ENCODE peak calls at places on chromosomes 11 and 22, in five cellular contexts. One of them, this sample, is unnamed.
A peak's percentile ranks its signal among the peaks of the same experiment; 100 is the strongest.

GRCh38 chr22:36658900-36659299 is 44.7 kb downstream of the CACNG2 start:
- DNase-seq in HepG2: no peak
- DNase-seq in NT2/D1: no peak
- DNase-seq in HCT116: no peak
- DNase-seq in GM12878: no peak
- DNase-seq in this sample: no peak

GRCh38 chr11:85694385-85694980 is 8.5 kb upstream of the CCDC89 start:
- DNase-seq in HepG2: peak; percentile 20
- DNase-seq in NT2/D1: no peak
- DNase-seq in HCT116: peak; percentile 18
- DNase-seq in GM12878: no peak
- DNase-seq in this sample: peak; percentile 31

GRCh38 chr11:18012314-18012905 is 437 bp downstream of the SERGEF start:
- DNase-seq in HepG2: peak; percentile 45
- DNase-seq in NT2/D1: no peak
- DNase-seq in HCT116: no peak
- DNase-seq in GM12878: no peak
- DNase-seq in this sample: peak; percentile 57

GRCh38 chr11:86509579-86509978 is 134.9 kb downstream of the CCDC81 start:
- DNase-seq in HepG2: peak; percentile 37
- DNase-seq in NT2/D1: no peak
- DNase-seq in HCT116: no peak
- DNase-seq in GM12878: no peak
- DNase-seq in this sample: no peak

GRCh38 chr11:86408845-86409244 is 34.2 kb downstream of the CCDC81 start:
- DNase-seq in HepG2: no peak
- DNase-seq in NT2/D1: no peak
- DNase-seq in HCT116: no peak
- DNase-seq in GM12878: no peak
- DNase-seq in this sample: no peak

GRCh38 chr11:100297516-100297915 is 389.6 kb upstream of the ARHGAP42 start:
- DNase-seq in HepG2: no peak
- DNase-seq in NT2/D1: no peak
- DNase-seq in HCT116: no peak
- DNase-seq in GM12878: no peak
- DNase-seq in this sample: no peak

GRCh38 chr11:104830080-104830479 is 68.2 kb downstream of the CASP12 start:
- DNase-seq in HepG2: no peak
- DNase-seq in NT2/D1: no peak
- DNase-seq in HCT116: peak; percentile 1
- DNase-seq in GM12878: no peak
- DNase-seq in this sample: no peak

GRCh38 chr11:111469200-111469599 is 43.0 kb downstream of the BTG4 start:
- DNase-seq in HepG2: no peak
- DNase-seq in NT2/D1: no peak
- DNase-seq in HCT116: no peak
- DNase-seq in GM12878: no peak
- DNase-seq in this sample: no peak

GRCh38 chr11:119377961-119378667 is 3.4 kb downstream of the USP2 start:
- DNase-seq in HepG2: no peak
- DNase-seq in NT2/D1: no peak
- DNase-seq in HCT116: no peak
- DNase-seq in GM12878: no peak
- DNase-seq in this sample: peak; percentile 8

DNA sequence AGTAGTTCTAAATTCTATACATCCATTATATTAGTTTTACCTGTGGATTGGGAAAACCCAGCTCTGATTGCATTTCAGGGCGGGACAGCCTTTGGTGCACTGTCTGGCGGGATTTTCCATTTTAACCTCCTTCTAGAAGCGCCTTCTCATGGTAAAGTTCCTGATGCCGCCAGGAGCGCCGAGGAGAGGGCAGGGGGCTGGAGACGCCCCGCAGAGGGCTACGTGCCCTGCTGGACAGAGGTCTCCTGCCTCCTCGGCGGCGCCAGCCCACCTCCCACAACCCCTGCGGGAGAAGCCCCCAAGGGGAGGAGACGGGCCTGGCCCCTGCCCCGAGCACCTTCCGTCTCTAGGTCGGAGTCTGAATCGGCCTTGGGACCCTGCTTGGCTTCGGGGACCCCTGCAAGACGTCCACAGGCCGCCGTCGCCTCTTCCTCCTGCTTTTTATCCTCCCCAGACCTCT is 1.2 kb upstream of the P2RX6 start:
- DNase-seq in HepG2: no peak
- DNase-seq in NT2/D1: no peak
- DNase-seq in HCT116: no peak
- DNase-seq in GM12878: no peak
- DNase-seq in this sample: no peak
- TF ChIP-seq YY1 in HepG2: no peak
- TF ChIP-seq YY1 in NT2/D1: no peak
- TF ChIP-seq YY1 in HCT116: no peak
- TF ChIP-seq YY1 in GM12878: no peak
- TF ChIP-seq YY1 in this sample: no peak

GRCh38 chr11:116396332-116396731 is 376.5 kb downstream of the BUD13 start:
- DNase-seq in HepG2: no peak
- DNase-seq in NT2/D1: no peak
- DNase-seq in HCT116: no peak
- DNase-seq in GM12878: no peak
- DNase-seq in this sample: no peak
- TF ChIP-seq YY1 in HepG2: no peak
- TF ChIP-seq YY1 in NT2/D1: no peak
- TF ChIP-seq YY1 in HCT116: no peak
- TF ChIP-seq YY1 in GM12878: no peak
- TF ChIP-seq YY1 in this sample: no peak

GRCh38 chr11:44072757-44073658 is 6.9 kb downstream of the ACCS start:
- DNase-seq in HepG2: no peak
- DNase-seq in NT2/D1: no peak
- DNase-seq in HCT116: no peak
- DNase-seq in GM12878: no peak
- DNase-seq in this sample: no peak
- TF ChIP-seq YY1 in HepG2: no peak
- TF ChIP-seq YY1 in NT2/D1: no peak
- TF ChIP-seq YY1 in HCT116: no peak
- TF ChIP-seq YY1 in GM12878: no peak
- TF ChIP-seq YY1 in this sample: no peak

GRCh38 chr22:41449321-41449720 is 2.7 kb upstream of the TOB2 start:
- DNase-seq in HepG2: no peak
- DNase-seq in NT2/D1: no peak
- DNase-seq in HCT116: no peak
- DNase-seq in GM12878: no peak
- DNase-seq in this sample: no peak
- TF ChIP-seq YY1 in HepG2: no peak
- TF ChIP-seq YY1 in NT2/D1: no peak
- TF ChIP-seq YY1 in HCT116: no peak
- TF ChIP-seq YY1 in GM12878: no peak
- TF ChIP-seq YY1 in this sample: no peak

GRCh38 chr11:13208921-13209320 is 68.7 kb upstream of the BMAL1 start:
- DNase-seq in HepG2: no peak
- DNase-seq in NT2/D1: no peak
- DNase-seq in HCT116: no peak
- DNase-seq in GM12878: no peak
- DNase-seq in this sample: no peak
- TF ChIP-seq YY1 in HepG2: no peak
- TF ChIP-seq YY1 in NT2/D1: no peak
- TF ChIP-seq YY1 in HCT116: no peak
- TF ChIP-seq YY1 in GM12878: no peak
- TF ChIP-seq YY1 in this sample: no peak

GRCh38 chr11:68810164-68810563 is 31.6 kb downstream of the CPT1A start:
- DNase-seq in HepG2: no peak
- DNase-seq in NT2/D1: no peak
- DNase-seq in HCT116: no peak
- DNase-seq in GM12878: no peak
- DNase-seq in this sample: peak; percentile 68

GRCh38 chr11:68816917-68817419 is 24.7 kb downstream of the CPT1A start:
- DNase-seq in HepG2: no peak
- DNase-seq in NT2/D1: no peak
- DNase-seq in HCT116: no peak
- DNase-seq in GM12878: no peak
- DNase-seq in this sample: no peak

GRCh38 chr11:68816251-68816776 is 25.4 kb downstream of the CPT1A start:
- DNase-seq in HepG2: no peak
- DNase-seq in NT2/D1: no peak
- DNase-seq in HCT116: no peak
- DNase-seq in GM12878: no peak
- DNase-seq in this sample: no peak

GRCh38 chr11:68812526-68812925 is 29.2 kb downstream of the CPT1A start:
- DNase-seq in HepG2: no peak
- DNase-seq in NT2/D1: no peak
- DNase-seq in HCT116: no peak
- DNase-seq in GM12878: no peak
- DNase-seq in this sample: no peak

DNA sequence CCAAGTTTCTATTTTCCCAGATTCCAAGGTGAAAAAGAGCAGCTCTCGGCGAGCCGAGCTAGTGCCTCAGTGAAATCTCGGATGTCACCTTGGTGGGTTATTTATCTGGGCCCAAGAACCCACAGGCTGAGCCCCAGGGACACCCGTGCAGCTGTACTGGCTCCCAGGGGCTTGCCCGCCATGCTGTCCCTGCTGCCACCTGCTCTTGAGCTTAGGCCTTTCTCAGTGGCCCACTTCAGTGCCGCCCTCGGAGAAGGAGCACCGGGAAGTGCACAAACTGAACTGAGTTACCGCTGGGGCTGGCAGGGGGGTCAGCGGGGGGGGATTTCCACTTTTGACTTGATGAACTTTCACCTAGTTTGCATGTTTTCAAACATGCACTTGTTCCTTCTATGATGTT is 27.9 kb downstream of the CPT1A start:
- DNase-seq in HepG2: no peak
- DNase-seq in NT2/D1: no peak
- DNase-seq in HCT116: no peak
- DNase-seq in GM12878: no peak
- DNase-seq in this sample: no peak
- TF ChIP-seq YY1 in HepG2: no peak
- TF ChIP-seq YY1 in NT2/D1: no peak
- TF ChIP-seq YY1 in HCT116: no peak
- TF ChIP-seq YY1 in GM12878: no peak
- TF ChIP-seq YY1 in this sample: no peak

GRCh38 chr11:12469451-12469850 is 92.1 kb downstream of the PARVA start:
- DNase-seq in HepG2: no peak
- DNase-seq in NT2/D1: no peak
- DNase-seq in HCT116: no peak
- DNase-seq in GM12878: no peak
- DNase-seq in this sample: no peak
- TF ChIP-seq YY1 in HepG2: no peak
- TF ChIP-seq YY1 in NT2/D1: no peak
- TF ChIP-seq YY1 in HCT116: no peak
- TF ChIP-seq YY1 in GM12878: no peak
- TF ChIP-seq YY1 in this sample: no peak